ENCODE peak calls at places on chromosomes 2 and 18, in four cellular contexts. L is CD8-positive, alpha-beta T cell; N is glutamatergic neuron; E is progenitor cell of endocrine pancreas. S is an unnamed sample.

GRCh38 chr2:55883339-55883738 is 40.2 kb downstream of the EFEMP1 start:
- DNase-seq in N (no peak), E (no peak), L (no peak), S (no peak)

GRCh38 chr18:8806105-8806797 is 100.9 kb downstream of the MTCL1 start:
- DNase-seq in L (no peak), E (no peak), N (no peak), S (no peak)

GRCh38 chr18:7084766-7085080 is 32.9 kb downstream of the LAMA1 start:
- DNase-seq in E (no peak), N (no peak), L (no peak), S (no peak)

GRCh38 chr2:46042207-46042637 is 255.0 kb upstream of the EPAS1 start:
- DNase-seq in L (no peak), E (no peak), N (no peak), S (no peak)

GRCh38 chr2:201517094-201517493 is 65.6 kb downstream of the STRADB start:
- DNase-seq in E (no peak), N (no peak), L (no peak), S (no peak)

GRCh38 chr2:119311371-119311770 is 55.3 kb downstream of the C2orf76 start:
- DNase-seq in E (no peak), L (no peak), N (no peak), S (no peak)

GRCh38 chr2:233164967-233165366 is 86.5 kb upstream of the ATG16L1 start:
- DNase-seq in E (no peak), L (no peak), N (no peak), S (no peak)

GRCh38 chr18:49758263-49758610 is 55.1 kb downstream of the ACAA2 start:
- DNase-seq in N (no peak), L (no peak), E (no peak), S (no peak)

GRCh38 chr2:111032721-111033532 is 87.8 kb upstream of the BCL2L11 start:
- DNase-seq in E (no peak), N (no peak), L (no peak), S (no peak)

GRCh38 chr2:237702439-237703397 is 75.3 kb downstream of the LRRFIP1 start:
- DNase-seq in N (no peak), L (no peak), E (no peak), S (no peak)

GRCh38 chr2:173511942-173512341 is 157.3 kb downstream of the CDCA7 start:
- DNase-seq in E (no peak), N (no peak), L (no peak), S (no peak)

GRCh38 chr2:12931211-12931844 is 214.6 kb downstream of the TRIB2 start:
- DNase-seq in L (no peak), N (no peak), E (no peak), S (no peak)

GRCh38 chr2:7272180-7272579 is 355.0 kb downstream of the RNF144A start:
- DNase-seq in N (no peak), E (no peak), L (no peak), S (no peak)

GRCh38 chr2:181764095-181764963 is 84.0 kb upstream of the NEUROD1 start:
- DNase-seq in N (no peak), E (no peak), L (no peak), S (no peak)

GRCh38 chr2:239574054-239574433 is 173.2 kb upstream of the HDAC4 start:
- DNase-seq in N (no peak), E (no peak), L (no peak), S (no peak)

GRCh38 chr2:72896446-72896845 is 9.2 kb downstream of the SPR start:
- DNase-seq in L (no peak), E (no peak), N (no peak), S (no peak)

GRCh38 chr18:32661486-32662299 is 111.1 kb downstream of the KLHL14 start:
- DNase-seq in E (no peak), N (no peak), L (no peak), S (no peak)

DNA sequence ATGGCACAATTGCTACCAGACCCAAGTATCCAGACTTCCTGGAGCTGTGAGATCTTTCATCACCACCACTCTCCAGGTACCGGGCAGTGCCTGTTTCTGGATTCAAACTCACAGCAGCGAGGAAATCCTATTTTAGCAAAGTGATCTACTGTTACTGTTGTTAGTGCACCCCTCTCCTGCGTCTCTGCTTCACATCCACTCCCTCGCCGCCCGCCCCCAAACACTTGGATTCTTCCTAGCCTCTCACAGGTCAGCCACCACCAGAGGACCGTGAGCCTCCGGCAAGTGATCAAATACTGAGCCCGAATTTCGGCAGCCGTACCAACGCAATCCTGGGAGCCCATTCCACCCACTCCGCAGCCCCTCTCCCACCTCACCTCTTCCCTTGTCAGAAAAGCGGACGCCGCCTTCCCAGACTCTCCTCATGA is 519 bp downstream of the METTL4 start:
- DNase-seq in N (peak; percentile 80), E (peak; percentile 33), L (no peak), S (peak; percentile 58)
- TF ChIP-seq CTCF in N (no peak), E (no peak), L (no peak), S (peak; percentile 27)

GRCh38 chr2:109660046-109660860 is 46.1 kb downstream of the SOWAHC start:
- DNase-seq in E (no peak), N (no peak), L (no peak), S (no peak)

GRCh38 chr2:109663721-109664120 is 49.6 kb downstream of the SOWAHC start:
- DNase-seq in E (no peak), N (no peak), L (no peak), S (no peak)

GRCh38 chr2:109659356-109660045 is 45.3 kb downstream of the SOWAHC start:
- DNase-seq in L (no peak), N (peak; percentile 67), E (no peak), S (no peak)

GRCh38 chr2:109666466-109666865 is 52.3 kb downstream of the SOWAHC start:
- DNase-seq in E (no peak), L (no peak), N (no peak), S (no peak)

GRCh38 chr2:109662889-109663288 is 48.7 kb downstream of the SOWAHC start:
- DNase-seq in L (no peak), E (no peak), N (no peak), S (no peak)
- TF ChIP-seq CTCF in L (no peak), E (no peak), N (no peak), S (no peak)

GRCh38 chr18:78495550-78495949 is 484.1 kb upstream of the SALL3 start:
- DNase-seq in L (no peak), E (no peak), N (no peak), S (no peak)

GRCh38 chr18:78494686-78495085 is 484.9 kb upstream of the SALL3 start:
- DNase-seq in N (no peak), L (no peak), E (no peak), S (no peak)

GRCh38 chr18:78497641-78498040 is 482.0 kb upstream of the SALL3 start:
- DNase-seq in L (no peak), N (no peak), E (no peak), S (no peak)

GRCh38 chr18:78494204-78494603 is 485.4 kb upstream of the SALL3 start:
- DNase-seq in L (no peak), E (no peak), N (no peak), S (no peak)

GRCh38 chr18:78496095-78496494 is 483.5 kb upstream of the SALL3 start:
- DNase-seq in N (no peak), E (no peak), L (no peak), S (no peak)
- TF ChIP-seq CTCF in N (no peak), E (no peak), L (no peak), S (no peak)

GRCh38 chr2:160091381-160091780 is 29.0 kb upstream of the PLA2R1 start:
- DNase-seq in N (no peak), E (no peak), L (no peak), S (no peak)

GRCh38 chr2:160085662-160086061 is 23.2 kb upstream of the PLA2R1 start:
- DNase-seq in N (no peak), E (no peak), L (no peak), S (no peak)

GRCh38 chr2:160092445-160092844 is 30.0 kb upstream of the PLA2R1 start:
- DNase-seq in E (no peak), N (no peak), L (no peak), S (no peak)

DNA sequence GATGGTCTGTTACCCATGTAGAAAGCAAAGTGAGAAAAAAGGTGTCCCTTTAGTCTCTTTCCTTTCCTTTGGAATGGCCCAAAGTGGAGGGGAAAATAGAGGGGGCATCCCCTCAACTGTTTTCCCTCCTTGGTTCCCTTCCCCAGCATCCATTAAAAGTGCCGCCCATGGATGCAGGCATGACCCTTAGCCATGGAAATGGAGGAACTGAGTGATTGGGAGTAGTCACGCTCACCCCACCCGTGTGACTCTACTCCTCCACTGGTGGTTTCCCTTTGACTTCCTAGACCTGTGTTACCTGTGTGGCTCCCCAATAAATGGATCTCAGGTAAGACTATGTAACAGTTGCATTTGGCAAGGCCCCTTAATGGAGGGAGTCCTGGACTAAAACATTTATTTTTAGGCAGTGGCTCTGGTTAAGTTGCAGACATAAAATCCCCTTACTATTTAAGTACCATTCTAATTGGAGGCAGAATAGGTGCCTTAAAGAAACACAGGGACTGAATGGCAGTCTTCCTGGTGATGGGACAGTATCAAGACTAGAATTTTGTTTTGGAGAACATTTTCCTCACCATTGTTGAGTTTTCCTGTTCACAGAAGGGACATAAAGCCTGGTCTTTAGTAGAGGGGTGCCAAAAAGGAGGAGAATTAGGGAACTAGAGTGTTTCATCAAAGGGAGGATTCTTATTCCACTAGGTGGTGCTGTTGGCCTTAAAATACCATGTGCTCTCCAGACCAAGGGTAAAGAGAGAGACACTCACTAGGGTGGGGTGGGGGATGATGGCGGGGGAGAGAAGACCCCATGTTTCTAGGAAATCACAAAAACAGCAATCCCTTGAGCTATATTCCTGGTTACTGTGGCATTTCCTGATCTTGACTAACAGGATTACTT is 25.7 kb upstream of the PLA2R1 start:
- DNase-seq in L (no peak), N (no peak), E (no peak), S (no peak)
- TF ChIP-seq CTCF in L (no peak), N (peak; percentile 32), E (no peak), S (peak; percentile 34)

GRCh38 chr2:583666-584065 is 93.5 kb downstream of the TMEM18 start:
- DNase-seq in N (no peak), E (no peak), L (no peak), S (no peak)
- TF ChIP-seq CTCF in N (no peak), E (no peak), L (no peak), S (no peak)

GRCh38 chr2:226607379-226607778 is 192.2 kb downstream of the IRS1 start:
- DNase-seq in N (no peak), L (no peak), E (no peak), S (no peak)

GRCh38 chr2:226600184-226600583 is 199.4 kb downstream of the IRS1 start:
- DNase-seq in N (no peak), E (no peak), L (no peak), S (no peak)

GRCh38 chr2:226603606-226604005 is 196.0 kb downstream of the IRS1 start:
- DNase-seq in E (no peak), N (no peak), L (no peak), S (no peak)

GRCh38 chr2:226605642-226606041 is 194.0 kb downstream of the IRS1 start:
- DNase-seq in L (no peak), N (no peak), E (no peak), S (no peak)

GRCh38 chr2:226601881-226602280 is 197.7 kb downstream of the IRS1 start:
- DNase-seq in E (no peak), N (no peak), L (no peak), S (no peak)
- TF ChIP-seq CTCF in E (no peak), N (no peak), L (no peak), S (no peak)